ENCODE peak calls at places on chromosomes 3 and 15, in four cellular contexts. E is activated T-helper 2 cell treated with anti-CD3 and anti-CD28 coated beads, Interferon-gamma antibody, Interleukin-2, Interleukin-4, amounts not matched to agents 10 μg/mL and 5 μg/mL and 100 μg/mL, durations not matched to agents 14 hours and 24 hours and 36 hours; X is NCI-H2029 treated with DMSO at 0.1 percent for 48 hours; O is iris pigment epithelial cell. H is an unnamed sample.

GRCh38 chr15:56042031-56042430 is 48.6 kb upstream of the NEDD4 start:
- DNase-seq in E (no peak), X (no peak), O (no peak), H (no peak)

GRCh38 chr3:187572431-187572830 is 97.8 kb downstream of the SST start:
- DNase-seq in E (no peak), X (no peak), O (peak; percentile 47), H (no peak)

GRCh38 chr3:150168694-150169093 is 198.0 kb upstream of the PFN2 start:
- DNase-seq in E (no peak), X (no peak), O (no peak), H (no peak)

GRCh38 chr3:110341047-110341446 is 730.6 kb upstream of the NECTIN3 start:
- DNase-seq in E (no peak), X (no peak), O (peak; percentile 69), H (no peak)

GRCh38 chr15:70827721-70828120 is 26.2 kb downstream of the LARP6 start:
- DNase-seq in E (no peak), X (no peak), O (no peak), H (no peak)

GRCh38 chr3:129736070-129736469 is 129.6 kb upstream of the PLXND1 start:
- DNase-seq in E (no peak), X (no peak), O (no peak), H (no peak)

GRCh38 chr15:43950551-43950950 is 123.7 kb downstream of the WDR76 start:
- DNase-seq in E (no peak), X (no peak), O (no peak), H (no peak)

GRCh38 chr15:89335289-89336041 is 841 bp upstream of the POLG start:
- DNase-seq in E (no peak), X (peak; percentile 23), O (no peak), H (no peak)

GRCh38 chr15:68377766-68378165 is 54.2 kb downstream of the ITGA11 start:
- DNase-seq in E (peak; percentile 4), X (no peak), O (no peak), H (peak; percentile 13)

GRCh38 chr3:133943639-133944131 is 48.0 kb upstream of the RAB6B start:
- DNase-seq in E (no peak), X (no peak), O (peak; percentile 98), H (no peak)

GRCh38 chr3:195147649-195148121 is 123.3 kb downstream of the XXYLT1 start:
- DNase-seq in E (peak; percentile 48), X (no peak), O (peak; percentile 69), H (peak; percentile 69)

GRCh38 chr3:100113728-100114412 is 431 bp downstream of the FILIP1L start:
- DNase-seq in E (no peak), X (no peak), O (no peak), H (no peak)

GRCh38 chr3:51955893-51956770 is 951 bp downstream of the GPR62 start:
- DNase-seq in E (no peak), X (no peak), O (peak; percentile 58), H (peak; percentile 38)

H was measured in activated CD8-positive, alpha-beta T cell treated with anti-CD3 and anti-CD28 coated beads, Interleukin-2, amount 10 ng/mL, durations not matched to agents 7 days and 5 days.